ENCODE peak calls at places on chromosomes 11 and 22, in seven cellular contexts. F is astrocyte, H is substantia nigra, A is fibroblast of lung, Z is SK-N-SH, I is heart left ventricle, B is PC-3. C is an unnamed sample.

GRCh38 chr11:63880031-63880841 is 36.7 kb downstream of the RCOR2 start:
- DNase-seq in A (peak; percentile 75), B (no peak), Z (no peak), F (peak; percentile 63), H (no peak), I (no peak), C (no peak)

GRCh38 chr11:116596346-116597260 is 176.2 kb downstream of the BUD13 start:
- DNase-seq in Z (no peak), H (no peak), A (no peak), F (no peak), B (no peak), I (no peak), C (no peak)

GRCh38 chr11:15805726-15806125 is 550.6 kb downstream of the SOX6 start:
- DNase-seq in H (no peak), F (no peak), Z (no peak), I (no peak), A (no peak), B (peak; percentile 7), C (peak; percentile 35)

GRCh38 chr11:107606122-107606521 is 15.2 kb downstream of the ELMOD1 start:
- DNase-seq in A (no peak), B (peak; percentile 48), Z (peak; percentile 5), F (no peak), H (no peak), I (no peak), C (no peak)

GRCh38 chr22:35611200-35611890 is 5.8 kb downstream of the MB start:
- DNase-seq in I (no peak), Z (no peak), A (no peak), B (no peak), F (no peak), H (no peak), C (no peak)

GRCh38 chr11:113862430-113862829 is 12.9 kb downstream of the USP28 start:
- DNase-seq in Z (no peak), F (peak; percentile 36), H (no peak), B (peak; percentile 35), A (no peak), I (no peak), C (no peak)

GRCh38 chr11:102447193-102447592 is 5.4 kb downstream of the TMEM123 start:
- DNase-seq in I (no peak), A (no peak), B (no peak), Z (no peak), H (no peak), F (no peak), C (no peak)

GRCh38 chr22:24190566-24191208 is 9.4 kb downstream of the SUSD2 start:
- DNase-seq in B (no peak), A (no peak), Z (peak; percentile 34), F (no peak), H (no peak), I (no peak), C (no peak)

GRCh38 chr11:107707807-107708206 is 4.0 kb downstream of the SLN start:
- DNase-seq in A (no peak), Z (no peak), B (no peak), F (no peak), I (no peak), H (no peak), C (no peak)

GRCh38 chr11:12108875-12109453 is 1.4 kb upstream of the MICAL2 start:
- DNase-seq in F (no peak), A (no peak), H (no peak), Z (no peak), B (no peak), I (no peak), C (no peak)

GRCh38 chr11:12110714-12111481 is 508 bp downstream of the MICAL2 start:
- DNase-seq in F (no peak), I (peak; percentile 51), H (no peak), A (no peak), Z (peak; percentile 50), B (peak; percentile 34), C (peak; percentile 46)

GRCh38 chr11:12111482-12112149 is 1.2 kb downstream of the MICAL2 start:
- DNase-seq in I (no peak), B (peak; percentile 31), A (no peak), F (no peak), H (no peak), Z (no peak), C (no peak)

GRCh38 chr11:12110201-12110713 is at the start of gene MICAL2:
- DNase-seq in H (peak; percentile 74), I (peak; percentile 94), B (peak; percentile 92), A (peak; percentile 85), F (peak; percentile 75), Z (peak; percentile 98), C (peak; percentile 94)

DNA sequence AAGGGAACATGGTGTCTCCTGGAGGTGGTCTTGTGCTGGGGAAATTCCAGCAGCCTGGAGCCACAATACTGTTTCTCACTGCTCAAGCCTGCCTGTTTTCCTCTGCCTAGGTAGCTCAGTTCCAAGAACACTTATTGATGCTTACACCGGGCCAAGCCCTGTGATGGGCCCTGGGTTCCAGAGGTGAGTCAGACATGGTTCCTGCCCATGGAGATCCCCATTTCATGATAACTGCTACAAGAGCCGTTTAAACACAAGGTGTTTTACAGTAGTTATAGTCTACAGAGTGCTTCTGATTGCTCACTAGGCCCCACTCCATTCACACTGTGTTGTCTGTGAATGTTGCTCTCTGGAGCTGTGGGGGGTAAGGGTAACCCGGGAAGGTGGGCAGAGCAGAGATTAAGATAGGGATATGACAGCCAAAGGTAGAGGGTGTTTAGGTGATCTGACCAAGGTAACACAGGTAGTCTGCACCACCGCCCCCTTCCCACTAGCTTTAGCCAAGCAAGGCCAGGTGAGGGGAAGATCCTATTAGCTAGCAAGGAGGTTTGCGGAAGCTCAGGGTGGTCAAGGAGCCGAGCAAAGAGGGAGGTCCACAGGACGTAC is 696 bp upstream of the MICAL2 start:
- DNase-seq in F (no peak), B (no peak), H (no peak), A (no peak), Z (no peak), I (no peak), C (peak; percentile 56)
- H3K27ac ChIP-seq in F (peak overlapping the region; percentile 68), B (peak overlapping the region; percentile 54), H (no peak overlapping the region), A (peak overlapping the region; percentile 71), Z (no peak overlapping the region), I (peak overlapping the region; percentile 62), C (peak overlapping the region; percentile 80)

GRCh38 chr11:68403424-68403823 is 57.1 kb upstream of the PPP6R3 start:
- DNase-seq in F (no peak), Z (no peak), I (no peak), A (no peak), B (no peak), H (no peak), C (no peak)
- H3K27ac ChIP-seq in F (no peak overlapping the region), Z (no peak overlapping the region), I (no peak overlapping the region), A (no peak overlapping the region), B (no peak overlapping the region), H (no peak overlapping the region), C (no peak overlapping the region)

GRCh38 chr11:17498058-17498457 is 21.4 kb upstream of the ABCC8 start:
- DNase-seq in A (no peak), H (no peak), Z (no peak), B (no peak), F (no peak), I (no peak), C (peak; percentile 43)
- H3K27ac ChIP-seq in A (no peak overlapping the region), H (no peak overlapping the region), Z (no peak overlapping the region), B (no peak overlapping the region), F (no peak overlapping the region), I (no peak overlapping the region), C (no peak overlapping the region)

DNA sequence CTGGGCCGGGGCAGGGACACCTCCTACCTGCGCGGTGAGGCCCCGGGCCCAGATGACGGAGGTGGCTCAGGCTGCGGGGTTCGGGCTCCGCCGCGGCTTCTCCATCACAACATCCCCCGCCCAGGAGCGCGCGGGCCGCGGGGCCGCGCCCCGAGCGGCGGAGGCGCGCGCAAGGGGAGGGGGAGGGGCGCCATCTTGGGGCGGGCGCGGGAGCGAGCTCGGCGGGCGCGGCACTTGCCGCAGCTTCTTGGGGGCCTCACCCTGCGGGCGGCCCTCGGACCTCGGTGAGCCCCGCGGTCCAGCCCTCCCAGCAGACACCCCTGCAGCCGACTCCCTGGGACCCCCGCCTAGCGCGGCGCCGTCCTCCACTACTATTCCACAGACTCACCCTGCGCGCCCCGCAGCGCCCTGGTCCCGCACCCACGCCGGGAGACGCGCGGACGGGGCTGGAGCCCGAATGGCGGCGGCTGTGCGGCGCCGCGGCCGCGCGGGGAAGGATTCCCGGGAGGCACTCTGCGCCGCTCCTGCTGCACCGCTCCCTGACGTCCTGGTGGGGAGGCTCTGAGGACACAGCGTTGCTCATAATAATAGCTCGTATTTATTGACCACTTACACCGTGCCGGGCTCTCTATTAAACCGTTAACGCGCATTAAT is at the start of gene APBB1:
- DNase-seq in I (peak; percentile 79), Z (peak; percentile 96), A (peak; percentile 54), B (peak; percentile 63), H (peak; percentile 47), F (peak; percentile 28), C (peak; percentile 61)
- H3K27ac ChIP-seq in I (peak within 1 kb of the TSS; percentile 97), Z (peak within 1 kb of the TSS; percentile 80), A (peak within 1 kb of the TSS; percentile 46), B (no peak within 1 kb of the TSS), H (peak within 1 kb of the TSS; percentile 95), F (peak within 1 kb of the TSS; percentile 24), C (peak within 1 kb of the TSS; percentile 50)

GRCh38 chr11:75408852-75409219 is 9.5 kb downstream of the RPS3 start:
- DNase-seq in A (no peak), Z (no peak), B (no peak), H (no peak), F (no peak), I (no peak), C (no peak)

GRCh38 chr11:75403037-75403436 is 3.7 kb downstream of the RPS3 start:
- DNase-seq in Z (no peak), B (no peak), F (no peak), A (no peak), H (no peak), I (no peak), C (no peak)

GRCh38 chr11:75402002-75402773 is 2.9 kb downstream of the RPS3 start:
- DNase-seq in B (no peak), A (no peak), I (no peak), Z (no peak), F (no peak), H (no peak), C (no peak)

GRCh38 chr11:75403983-75404658 is 4.8 kb downstream of the RPS3 start:
- DNase-seq in B (peak; percentile 29), F (no peak), I (no peak), A (no peak), H (no peak), Z (no peak), C (no peak)

GRCh38 chr11:75406338-75406777 is 7.0 kb downstream of the RPS3 start:
- DNase-seq in A (peak; percentile 29), B (peak; percentile 67), Z (peak; percentile 61), I (no peak), H (no peak), F (peak; percentile 59), C (no peak)
- H3K27ac ChIP-seq in A (no peak overlapping the region), B (no peak overlapping the region), Z (peak overlapping the region; percentile 74), I (no peak overlapping the region), H (no peak overlapping the region), F (no peak overlapping the region), C (no peak overlapping the region)